ENCODE peak calls at places on chromosomes 2 and 18, in six cellular contexts. J is posterior vena cava; O is stimulated activated CD8-positive, alpha-beta memory T cell treated with anti-CD3 and anti-CD28 coated beads, Interleukin-7, amount 100 ng/mL, for 1 hour; Q is stimulated activated naive CD4-positive, alpha-beta T cell; B is activated CD4-positive, alpha-beta T cell treated with anti-CD3 and anti-CD28 coated beads, Interleukin-2, amount 50 U/mL, for 4 hours; I is thoracic aorta. X is an unnamed sample.

GRCh38 chr2:209762564-209762963 is 9.1 kb upstream of the UNC80 start:
- DNase-seq in J (no peak), O (no peak), Q (no peak), B (no peak), I (no peak), X (no peak)

GRCh38 chr2:177784449-177784845 is 288.1 kb downstream of the PDE11A start:
- DNase-seq in J (no peak), O (no peak), Q (no peak), B (no peak), I (no peak), X (no peak)

GRCh38 chr2:24435391-24436316 is 55.4 kb upstream of the NCOA1 start:
- DNase-seq in J (peak), O (no peak), Q (no peak), B (no peak), I (peak), X (no peak)

GRCh38 chr2:98717625-98718024 is 13.3 kb downstream of the MGAT4A start:
- DNase-seq in J (no peak), O (no peak), Q (no peak), B (no peak), I (no peak), X (no peak)

GRCh38 chr2:133204461-133204860 is 363.8 kb downstream of the NCKAP5 start:
- DNase-seq in J (no peak), O (no peak), Q (no peak), B (no peak), I (no peak), X (no peak)

GRCh38 chr18:6543330-6543908 is 128.7 kb upstream of the L3MBTL4 start:
- DNase-seq in J (no peak), O (no peak), Q (no peak), B (no peak), I (no peak), X (no peak)

GRCh38 chr2:151118269-151118668 is 143.4 kb downstream of the RBM43 start:
- DNase-seq in J (no peak), O (no peak), Q (no peak), B (no peak), I (no peak), X (no peak)

GRCh38 chr2:194294156-194294555 is 1362.9 kb upstream of the SLC39A10 start:
- DNase-seq in J (no peak), O (no peak), Q (no peak), B (no peak), I (no peak), X (no peak)

GRCh38 chr2:142175917-142176316 is 45.1 kb upstream of the LRP1B start:
- DNase-seq in J (no peak), O (no peak), Q (no peak), B (no peak), I (no peak), X (no peak)

GRCh38 chr2:52597361-52597760 is 1170.2 kb upstream of the CHAC2 start:
- DNase-seq in J (no peak), O (no peak), Q (no peak), B (no peak), I (no peak), X (no peak)

GRCh38 chr2:233992481-233993217 is 57.9 kb upstream of the SPP2 start:
- DNase-seq in J (no peak), O (no peak), Q (no peak), B (no peak), I (no peak), X (no peak)

GRCh38 chr2:66080136-66080535 is 354.8 kb upstream of the MEIS1 start:
- DNase-seq in J (no peak), O (no peak), Q (no peak), B (no peak), I (no peak), X (no peak)

GRCh38 chr2:236976271-236977120 is 109.2 kb upstream of the COPS8 start:
- DNase-seq in J (no peak), O (no peak), Q (no peak), B (no peak), I (no peak), X (no peak)

GRCh38 chr2:121080013-121080772 is 204.8 kb downstream of the TFCP2L1 start:
- DNase-seq in J (no peak), O (peak), Q (peak), B (peak), I (no peak), X (no peak)

GRCh38 chr2:127574656-127575055 is 39.2 kb downstream of the MYO7B start:
- DNase-seq in J (no peak), O (no peak), Q (no peak), B (no peak), I (no peak), X (no peak)

GRCh38 chr2:18763338-18763737 is 174.0 kb upstream of the NT5C1B start:
- DNase-seq in J (no peak), O (no peak), Q (no peak), B (no peak), I (no peak), X (no peak)

GRCh38 chr2:70104231-70105111 is 17.2 kb downstream of the PCBP1 start:
- DNase-seq in J (no peak), O (no peak), Q (peak), B (no peak), I (no peak), X (no peak)

GRCh38 chr2:46134531-46135229 is 162.5 kb upstream of the EPAS1 start:
- DNase-seq in J (no peak), O (no peak), Q (no peak), B (no peak), I (no peak), X (no peak)